ENCODE peak calls at places on chromosomes 7 and 10, in nine cellular contexts. W, E, R, F, C, D, K, U and H are unnamed samples.
A peak's percentile ranks its signal among the peaks of the same experiment; 100 is the strongest.

GRCh38 chr10:14653271-14654161 is 121.2 kb downstream of the FAM107B start:
- DNase-seq in D (no peak), F (peak; percentile 85), C (peak; percentile 72), R (peak; percentile 72), K (peak; percentile 82), E (no peak), W (no peak), U (no peak), H (peak; percentile 83)

GRCh38 chr7:134279898-134280297 is 36.8 kb downstream of the SLC35B4 start:
- DNase-seq in C (no peak), E (no peak), F (no peak), U (no peak), K (no peak), R (no peak), W (no peak), D (no peak), H (no peak)

GRCh38 chr7:47513741-47514241 is 68.1 kb downstream of the TNS3 start:
- DNase-seq in R (peak; percentile 75), E (no peak), C (peak; percentile 57), D (no peak), K (peak; percentile 29), F (peak; percentile 92), U (no peak), W (no peak), H (peak; percentile 86)

GRCh38 chr10:89563861-89564478 is 28.6 kb upstream of the SLC16A12 start:
- DNase-seq in D (peak; percentile 57), E (no peak), R (peak; percentile 64), C (peak; percentile 72), K (peak; percentile 55), W (no peak), F (peak; percentile 71), U (no peak), H (peak; percentile 38)

GRCh38 chr7:140349172-140349771 is 49.1 kb downstream of the SLC37A3 start:
- DNase-seq in U (no peak), W (no peak), E (no peak), R (peak; percentile 39), F (peak; percentile 69), K (peak; percentile 59), C (peak; percentile 54), D (no peak), H (no peak)

GRCh38 chr10:132515811-132516726 is 21.5 kb upstream of the INPP5A start:
- DNase-seq in C (no peak), W (no peak), R (no peak), F (no peak), U (no peak), D (peak; percentile 13), K (no peak), E (peak; percentile 8), H (no peak)

GRCh38 chr10:77879065-77879464 is 47.5 kb downstream of the DLG5 start:
- DNase-seq in E (no peak), W (no peak), U (no peak), F (no peak), C (no peak), R (no peak), D (no peak), K (no peak), H (no peak)

GRCh38 chr10:29922904-29923303 is 136.5 kb downstream of the JCAD start:
- DNase-seq in D (no peak), K (no peak), R (no peak), C (no peak), U (no peak), W (no peak), E (no peak), F (no peak), H (no peak)

GRCh38 chr10:84329094-84329611 is 764 bp downstream of the CCSER2 start:
- DNase-seq in C (peak; percentile 57), F (peak; percentile 54), D (peak; percentile 39), K (peak; percentile 45), U (no peak), R (peak; percentile 56), W (no peak), E (peak; percentile 38), H (peak; percentile 36)

GRCh38 chr10:90289037-90289436 is 568.8 kb downstream of the HTR7 start:
- DNase-seq in U (no peak), W (no peak), D (peak; percentile 8), C (peak; percentile 56), R (peak; percentile 75), F (peak; percentile 36), K (no peak), E (no peak), H (no peak)

GRCh38 chr10:42768581-42769152 is 13.9 kb upstream of the BMS1 start:
- DNase-seq in E (no peak), R (no peak), K (no peak), W (no peak), F (no peak), U (no peak), C (no peak), D (no peak), H (no peak)

GRCh38 chr7:144470052-144470451 is 66.6 kb upstream of the NOBOX start:
- DNase-seq in D (no peak), E (no peak), F (no peak), K (no peak), U (no peak), C (no peak), W (no peak), R (no peak), H (no peak)

GRCh38 chr7:1749351-1749863 is 79.3 kb downstream of the ELFN1 start:
- DNase-seq in R (no peak), F (no peak), D (no peak), K (no peak), U (no peak), C (no peak), E (no peak), W (no peak), H (no peak)

GRCh38 chr10:101816913-101817541 is 1.2 kb downstream of the OGA start:
- DNase-seq in D (peak; percentile 60), K (no peak), W (no peak), R (no peak), U (no peak), E (no peak), F (no peak), C (no peak), H (no peak)

GRCh38 chr10:27496137-27496536 is 8.0 kb upstream of the RAB18 start:
- DNase-seq in F (no peak), K (no peak), D (no peak), U (no peak), E (no peak), C (no peak), R (no peak), W (no peak), H (no peak)

GRCh38 chr7:99038086-99038855 is 105.6 kb downstream of the SMURF1 start:
- DNase-seq in D (no peak), E (peak; percentile 19), R (no peak), U (no peak), C (no peak), W (no peak), K (no peak), F (no peak), H (no peak)

GRCh38 chr10:78783753-78784152 is 285.0 kb upstream of the ZMIZ1 start:
- DNase-seq in D (no peak), F (no peak), E (no peak), C (no peak), R (no peak), W (no peak), U (no peak), K (no peak), H (no peak)

DNA sequence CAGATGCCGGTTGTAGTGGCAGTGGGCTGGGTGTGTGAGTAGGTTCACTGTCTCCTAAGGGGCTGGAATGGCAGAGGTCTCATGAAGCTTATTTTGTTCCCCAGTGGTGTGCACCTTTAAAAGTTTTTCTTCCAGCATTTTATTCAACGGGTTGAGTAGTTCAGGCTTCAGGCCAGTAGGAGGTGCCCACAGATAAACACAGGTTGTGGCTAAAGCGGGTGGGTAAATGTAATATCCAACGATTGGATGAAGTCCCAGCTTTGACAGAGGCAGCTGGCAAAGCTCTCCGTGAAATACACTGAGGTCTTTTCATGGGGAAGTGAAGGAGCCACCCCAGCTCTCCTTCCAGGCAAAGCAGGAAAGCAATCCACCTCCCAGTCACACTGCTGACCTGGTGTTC is 339.8 kb upstream of the LRRTM3 start:
- DNase-seq in K (peak; percentile 62), F (no peak), W (no peak), E (peak; percentile 24), R (peak; percentile 5), D (no peak), U (no peak), C (peak; percentile 6), H (no peak)
- TF ChIP-seq CTCF in K (peak; percentile 62), F (no peak), W (peak; percentile 34), E (peak; percentile 48), R (peak; percentile 27), D (no peak), U (no peak), C (no peak), H (peak; percentile 43)

DNA sequence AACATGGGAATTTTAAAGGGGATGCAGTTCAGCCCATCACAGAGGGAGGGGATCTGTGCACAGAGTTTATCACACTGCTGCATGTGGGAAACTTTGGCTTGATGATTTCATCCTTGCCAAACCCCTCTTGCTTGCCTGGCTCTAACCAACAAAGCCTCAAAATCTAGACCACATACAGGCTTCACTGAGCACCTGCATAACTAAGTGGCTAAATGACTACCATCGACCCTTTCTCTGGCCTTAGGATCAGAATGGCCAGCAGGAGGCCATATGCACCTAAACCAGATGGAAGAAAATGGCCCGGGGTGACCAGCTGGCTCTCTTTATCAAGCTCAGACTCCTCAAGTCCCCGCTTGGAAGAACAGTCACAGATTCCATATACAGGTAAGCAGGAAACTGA is 15.6 kb upstream of the ZNF25 start:
- DNase-seq in E (no peak), R (no peak), W (no peak), U (no peak), F (no peak), C (no peak), K (no peak), D (no peak), H (no peak)
- TF ChIP-seq CTCF in E (no peak), R (no peak), W (no peak), U (no peak), F (peak; percentile 5), C (no peak), K (no peak), D (no peak), H (peak; percentile 41)

GRCh38 chr7:35430547-35431153 is 176.8 kb upstream of the TBX20 start:
- DNase-seq in E (no peak), W (no peak), C (peak; percentile 11), R (no peak), U (no peak), K (peak; percentile 17), F (peak; percentile 2), D (peak; percentile 34), H (no peak)
- TF ChIP-seq CTCF in E (no peak), W (peak; percentile 34), C (peak; percentile 35), R (peak; percentile 54), U (no peak), K (peak; percentile 53), F (peak; percentile 24), D (peak; percentile 16), H (peak; percentile 58)

DNA sequence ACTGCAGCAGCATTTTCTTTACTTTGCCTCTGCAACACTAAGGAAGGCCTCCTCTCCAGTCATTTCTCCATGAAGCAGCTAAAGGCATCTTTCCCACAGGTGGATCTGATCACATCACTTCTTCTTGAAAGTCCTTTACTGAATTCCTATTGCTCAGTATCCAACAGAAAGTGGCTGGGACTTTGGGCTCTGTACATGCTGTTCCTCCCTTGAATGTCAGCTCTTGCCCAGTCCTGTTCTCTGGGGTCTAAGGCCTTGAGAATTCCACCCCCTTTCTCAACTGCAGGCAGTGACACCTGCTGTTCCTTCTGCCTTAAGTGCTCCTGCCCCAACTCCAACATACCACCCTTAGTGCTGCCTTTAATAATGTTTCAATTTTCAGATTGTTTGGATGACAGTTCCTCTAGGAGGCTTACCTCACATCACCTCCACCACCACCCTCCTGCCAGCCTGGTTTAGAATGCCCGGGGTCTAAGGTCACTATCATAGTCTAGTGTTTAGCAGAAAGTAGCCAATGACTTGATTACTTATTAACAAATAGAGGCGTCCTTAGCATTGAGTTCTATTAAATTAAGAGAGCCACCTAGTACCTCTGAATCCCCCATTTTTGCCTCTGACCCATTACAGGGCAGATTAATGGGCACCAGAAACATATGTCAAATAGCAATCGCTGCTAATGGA is 11.5 kb downstream of the INHBA start:
- DNase-seq in D (no peak), K (no peak), F (no peak), W (no peak), E (no peak), U (no peak), C (no peak), R (no peak), H (no peak)
- TF ChIP-seq CTCF in D (no peak), K (no peak), F (no peak), W (no peak), E (no peak), U (no peak), C (no peak), R (no peak), H (no peak)